ENCODE peak calls at places on chromosomes 12 and 14, in four cellular contexts. J is A549, W is IMR-90, A is osteoblast. N is an unnamed sample.

GRCh38 chr12:27781680-27782079 is 1.6 kb upstream of the MANSC4 start:
- DNase-seq in A (no peak), W (peak; percentile 67), J (no peak), N (no peak)

GRCh38 chr12:48924617-48925217 is 575 bp downstream of the FKBP11 start:
- DNase-seq in W (peak; percentile 46), J (peak; percentile 62), A (peak; percentile 91), N (peak; percentile 32)

GRCh38 chr12:47270782-47271664 is 191.3 kb upstream of the AMIGO2 start:
- DNase-seq in J (peak; percentile 98), A (peak; percentile 58), W (peak; percentile 77), N (peak; percentile 96)

GRCh38 chr12:22262309-22262708 is 72.2 kb downstream of the ST8SIA1 start:
- DNase-seq in A (no peak), W (no peak), J (peak; percentile 12), N (peak; percentile 73)

GRCh38 chr14:94486883-94487282 is 10.9 kb upstream of the SERPINA9 start:
- DNase-seq in W (no peak), A (no peak), J (no peak), N (no peak)

GRCh38 chr12:9674226-9674590 is 4.7 kb downstream of the CLEC2D start:
- DNase-seq in A (no peak), W (no peak), J (no peak), N (no peak)

GRCh38 chr12:77349703-77350102 is 284.3 kb upstream of the E2F7 start:
- DNase-seq in A (no peak), W (no peak), J (no peak), N (peak; percentile 8)

GRCh38 chr12:728781-729180 is 23.6 kb upstream of the WNK1 start:
- DNase-seq in J (no peak), A (no peak), W (no peak), N (no peak)

GRCh38 chr12:53677612-53678133 is 1.8 kb upstream of the ATP5MC2 start:
- DNase-seq in W (no peak), J (no peak), A (no peak), N (no peak)

GRCh38 chr12:109842021-109842420 is 8.8 kb upstream of the TRPV4 start:
- DNase-seq in A (peak; percentile 72), J (no peak), W (no peak), N (no peak)

GRCh38 chr14:76717508-76717907 is 43.8 kb upstream of the VASH1 start:
- DNase-seq in W (no peak), A (no peak), J (peak; percentile 10), N (no peak)

GRCh38 chr12:104280703-104281458 is 22.7 kb upstream of the EID3 start:
- DNase-seq in J (peak; percentile 85), W (peak; percentile 97), A (peak; percentile 90), N (peak; percentile 99)

GRCh38 chr12:124847675-124848074 is 16.0 kb downstream of the SCARB1 start:
- DNase-seq in W (peak; percentile 50), J (no peak), A (peak; percentile 92), N (peak; percentile 51)

GRCh38 chr14:105927094-105927475 is 400.7 kb downstream of the TMEM121 start:
- DNase-seq in W (no peak), J (no peak), A (peak; percentile 41), N (no peak)

DNA sequence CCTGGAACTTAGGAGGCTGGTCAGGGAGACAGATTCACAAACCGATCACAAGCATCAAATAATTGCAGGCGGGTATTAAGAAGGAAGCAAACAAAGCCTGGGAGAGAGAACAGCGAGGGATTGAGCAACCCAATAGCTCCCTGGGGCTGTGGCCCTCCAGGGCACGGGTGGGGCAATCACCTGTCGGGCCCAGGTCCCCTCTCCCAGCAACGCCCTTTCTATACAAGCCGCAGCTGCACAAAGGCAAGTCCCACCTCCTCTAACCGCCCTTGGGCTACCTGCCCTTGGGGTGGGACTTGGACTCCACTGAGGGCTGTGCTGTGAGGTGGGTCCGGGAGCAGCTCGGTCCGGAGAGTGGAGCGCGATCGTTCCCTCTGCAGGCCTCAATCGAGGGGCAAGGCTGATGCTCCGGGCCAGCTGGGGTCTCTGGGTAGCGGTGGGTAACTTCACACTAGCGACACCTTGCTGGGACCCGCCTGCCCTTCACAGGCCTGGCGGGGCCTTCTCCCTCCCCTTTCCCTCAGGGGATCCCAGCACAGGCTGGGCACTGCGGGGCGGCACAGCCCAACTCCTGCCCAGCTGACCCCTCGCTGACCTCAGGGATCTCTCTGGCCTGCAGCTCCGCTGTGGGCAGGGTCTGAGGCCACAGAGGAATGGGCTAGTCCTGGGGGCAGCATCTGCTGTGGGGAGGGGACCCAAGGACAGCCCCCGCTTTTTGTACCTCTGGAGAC is 8.0 kb downstream of the PHB2 start:
- DNase-seq in J (no peak), W (no peak), A (no peak), N (no peak)
- H3K4me3 ChIP-seq in J (no peak overlapping the region), W (no peak overlapping the region), A (peak overlapping the region; percentile 58), N (no peak overlapping the region)

GRCh38 chr14:99589031-99589441 is 15.0 kb downstream of the CCDC85C start:
- DNase-seq in W (no peak), J (no peak), A (peak; percentile 73), N (no peak)

GRCh38 chr14:99586054-99586760 is 17.8 kb downstream of the CCDC85C start:
- DNase-seq in A (peak; percentile 90), J (no peak), W (no peak), N (no peak)

GRCh38 chr14:99589651-99590530 is 14.1 kb downstream of the CCDC85C start:
- DNase-seq in W (no peak), A (peak; percentile 53), J (no peak), N (no peak)

GRCh38 chr14:99586761-99587462 is 17.1 kb downstream of the CCDC85C start:
- DNase-seq in W (no peak), J (no peak), A (peak; percentile 91), N (no peak)

GRCh38 chr14:99587463-99588278 is 16.3 kb downstream of the CCDC85C start:
- DNase-seq in W (no peak), A (peak; percentile 47), J (no peak), N (no peak)
- H3K4me1 ChIP-seq in W (peaks cover 42% of the 10 kb centered on the region), A (peaks cover 12% of the 10 kb centered on the region), J (peaks cover 56% of the 10 kb centered on the region), N (peaks cover 34% of the 10 kb centered on the region)

GRCh38 chr12:15887043-15887817 is 5.0 kb downstream of the STRAP start:
- DNase-seq in W (no peak), J (no peak), A (no peak), N (no peak)
- H3K4me2 ChIP-seq in W (no peak overlapping the region), J (peak overlapping the region; percentile 20), A (peak overlapping the region; percentile 12), N (peak overlapping the region; percentile 65)

DNA sequence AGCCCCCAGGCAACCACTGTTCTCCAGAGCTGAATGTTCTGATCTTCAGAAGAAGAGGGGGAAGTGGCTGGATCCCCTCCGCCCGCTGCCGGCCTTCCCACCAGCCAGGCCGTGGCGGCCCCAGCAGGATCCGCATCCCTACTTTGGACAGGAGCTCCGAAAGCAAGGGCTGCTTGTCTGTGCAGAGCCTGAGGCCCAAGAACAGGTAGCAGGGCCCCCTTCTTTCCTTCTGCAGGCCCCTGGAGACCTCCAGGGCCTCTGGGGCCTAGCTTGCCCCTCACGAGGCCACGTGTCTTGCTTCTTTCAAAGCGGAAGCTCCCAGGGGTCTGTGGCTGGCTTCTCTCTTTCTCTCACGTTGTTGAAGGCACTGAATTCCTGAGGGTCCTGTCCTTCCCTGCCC is 13.2 kb downstream of the PGF start:
- DNase-seq in A (no peak), W (no peak), J (no peak), N (no peak)
- H3K4me3 ChIP-seq in A (no peak overlapping the region), W (no peak overlapping the region), J (no peak overlapping the region), N (no peak overlapping the region)

DNA sequence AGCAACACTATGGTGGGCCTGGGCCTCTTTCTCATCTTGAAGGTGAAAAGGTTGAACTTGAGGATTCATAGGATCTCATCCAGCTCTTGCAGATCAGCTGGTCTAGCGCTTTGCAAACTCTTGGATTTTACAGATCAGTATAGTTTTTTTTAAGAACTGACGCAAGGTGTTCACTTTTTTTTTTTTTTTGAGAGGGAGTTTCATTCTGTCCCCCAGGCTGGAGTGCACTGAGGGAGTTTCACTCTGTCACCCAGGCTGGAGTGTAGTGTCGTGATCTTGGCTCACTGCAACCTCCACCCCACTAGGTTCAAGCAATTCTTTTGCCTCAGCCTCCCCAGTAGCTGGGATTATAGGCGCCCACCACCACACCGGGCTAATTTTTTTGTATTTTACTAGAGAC is 20.4 kb upstream of the LGMN start:
- DNase-seq in W (no peak), J (no peak), A (no peak), N (no peak)
- H3K4me1 ChIP-seq in W (no peaks in the 10 kb centered on the region), J (no peaks in the 10 kb centered on the region), A (no peaks in the 10 kb centered on the region), N (no peaks in the 10 kb centered on the region)

GRCh38 chr12:33721561-33721960 is 281.9 kb upstream of the SYT10 start:
- DNase-seq in W (no peak), J (no peak), A (no peak), N (no peak)

GRCh38 chr12:33718631-33719030 is 279.0 kb upstream of the SYT10 start:
- DNase-seq in A (no peak), W (no peak), J (no peak), N (no peak)
- H3K4me2 ChIP-seq in A (no peak overlapping the region), W (no peak overlapping the region), J (no peak overlapping the region), N (no peak overlapping the region)

N was measured in astrocyte.